ENCODE peak calls at places on chromosome 7, in eight cellular contexts. L is NCI-H1694 treated with DMSO at 0.1 percent for 48 hours, H is EH, W is HuH-7.5, M is NCI-H1092, E is colonic mucosa, Q is esophagus muscularis mucosa, T is cardiac fibroblast. V is an unnamed sample.

GRCh38 chr7:50068026-50068425 is 25.0 kb downstream of the ZPBP start:
- DNase-seq in L (no peak), H (no peak), W (no peak), M (no peak), E (peak; percentile 27), Q (no peak), T (peak; percentile 4), V (no peak)

GRCh38 chr7:112411186-112411795 is 39.0 kb upstream of the IFRD1 start:
- DNase-seq in L (peak; percentile 47), H (peak; percentile 39), W (no peak), M (peak; percentile 36), E (no peak), Q (no peak), T (peak; percentile 72), V (no peak)

GRCh38 chr7:34832020-34832419 is 174.0 kb downstream of the NPSR1 start:
- DNase-seq in L (no peak), H (no peak), W (no peak), M (no peak), E (no peak), Q (no peak), T (no peak), V (peak; percentile 54)

GRCh38 chr7:102024769-102025391 is 207.5 kb downstream of the CUX1 start:
- DNase-seq in L (no peak), H (no peak), W (peak; percentile 66), M (no peak), E (peak; percentile 56), Q (no peak), T (no peak), V (no peak)

GRCh38 chr7:102075126-102075525 is 211.5 kb upstream of the SH2B2 start:
- DNase-seq in L (no peak), H (no peak), W (no peak), M (no peak), E (no peak), Q (no peak), T (no peak), V (no peak)

GRCh38 chr7:140533394-140533872 is 54.1 kb upstream of the MKRN1 start:
- DNase-seq in L (no peak), H (no peak), W (peak; percentile 32), M (no peak), E (no peak), Q (no peak), T (no peak), V (no peak)

GRCh38 chr7:46707973-46708372 is 786.9 kb upstream of the IGFBP3 start:
- DNase-seq in L (no peak), H (peak; percentile 52), W (no peak), M (no peak), E (no peak), Q (no peak), T (no peak), V (no peak)

GRCh38 chr7:50869108-50869716 is 86.5 kb upstream of the GRB10 start:
- DNase-seq in L (no peak), H (peak; percentile 90), W (no peak), M (no peak), E (no peak), Q (no peak), T (peak; percentile 83), V (no peak)

GRCh38 chr7:150410680-150411346 is 31.7 kb downstream of the ZNF775 start:
- DNase-seq in L (no peak), H (no peak), W (no peak), M (no peak), E (no peak), Q (no peak), T (no peak), V (no peak)

GRCh38 chr7:1229334-1229935 is 3.2 kb upstream of the UNCX start:
- DNase-seq in L (no peak), H (no peak), W (no peak), M (no peak), E (no peak), Q (no peak), T (no peak), V (no peak)

GRCh38 chr7:131111081-131111576 is 216.5 kb upstream of the MKLN1 start:
- DNase-seq in L (no peak), H (peak; percentile 84), W (no peak), M (peak; percentile 34), E (peak; percentile 24), Q (no peak), T (peak; percentile 93), V (no peak)

GRCh38 chr7:102208826-102209225 is 77.8 kb upstream of the SH2B2 start:
- DNase-seq in L (no peak), H (no peak), W (no peak), M (no peak), E (no peak), Q (no peak), T (no peak), V (no peak)

GRCh38 chr7:18086165-18087030 is 58.8 kb upstream of the PRPS1L1 start:
- DNase-seq in L (no peak), H (peak; percentile 27), W (peak; percentile 52), M (peak; percentile 63), E (no peak), Q (no peak), T (peak; percentile 42), V (no peak)